ENCODE peak calls at places on chromosomes 13 and 19, in four cellular contexts. I is RPMI8226, P is neural crest cell, F is head of caudate nucleus. N is an unnamed sample.

GRCh38 chr19:2385053-2385721 is 25.1 kb downstream of the TMPRSS9 start:
- DNase-seq in I (no peak), P (peak; percentile 26), F (no peak), N (peak; percentile 80)

GRCh38 chr13:79901336-79901735 is 420.4 kb downstream of the NDFIP2 start:
- DNase-seq in I (no peak), P (no peak), F (peak; percentile 8), N (peak; percentile 66)

GRCh38 chr19:29098863-29099481 is 114.0 kb downstream of the UQCRFS1 start:
- DNase-seq in I (no peak), P (no peak), F (peak; percentile 56), N (no peak)

GRCh38 chr13:39417643-39418042 is 185.3 kb downstream of the LHFPL6 start:
- DNase-seq in I (no peak), P (peak; percentile 41), F (no peak), N (peak; percentile 80)

GRCh38 chr13:96089749-96090239 is at the start of gene HS6ST3:
- DNase-seq in I (peak; percentile 47), P (peak; percentile 20), F (peak; percentile 75), N (peak; percentile 7)

GRCh38 chr13:81148822-81149221 is 807.9 kb upstream of the SPRY2 start:
- DNase-seq in I (no peak), P (no peak), F (no peak), N (no peak)

GRCh38 chr19:28402701-28403290 is 810.2 kb downstream of the UQCRFS1 start:
- DNase-seq in I (no peak), P (no peak), F (no peak), N (no peak)

GRCh38 chr13:39943711-39944110 is 288.2 kb downstream of the COG6 start:
- DNase-seq in I (no peak), P (no peak), F (no peak), N (no peak)

GRCh38 chr13:40981361-40981760 is 37.8 kb downstream of the ELF1 start:
- DNase-seq in I (no peak), P (no peak), F (no peak), N (peak; percentile 76)

GRCh38 chr13:30928971-30929370 is 3.5 kb upstream of the TEX26 start:
- DNase-seq in I (no peak), P (no peak), F (no peak), N (no peak)

GRCh38 chr19:17275441-17276175 is 6.1 kb upstream of the ANKLE1 start:
- DNase-seq in I (no peak), P (no peak), F (no peak), N (no peak)

GRCh38 chr19:45130888-45131615 is 29.7 kb downstream of the NKPD1 start:
- DNase-seq in I (peak; percentile 31), P (no peak), F (peak; percentile 86), N (peak; percentile 18)

GRCh38 chr13:51900471-51900870 is 38.7 kb downstream of the CCDC70 start:
- DNase-seq in I (no peak), P (no peak), F (no peak), N (no peak)

GRCh38 chr13:80084086-80084676 is 256.7 kb downstream of the SPRY2 start:
- DNase-seq in I (no peak), P (no peak), F (no peak), N (peak; percentile 85)